ENCODE peak calls at places on chromosomes 2 and 18, in four cellular contexts. L is anterior cingulate cortex; B is fibroblast of the aortic adventitia; A is activated CD4-positive, alpha-beta T cell treated with anti-CD3 and anti-CD28 coated beads, Interleukin-2, amount 50 U/mL, for 24 hours. N is an unnamed sample.

GRCh38 chr2:120565929-120566328 is 169.7 kb upstream of the GLI2 start:
- DNase-seq in L (no peak), A (no peak), B (no peak), N (no peak)

GRCh38 chr2:226756131-226756530 is 43.5 kb downstream of the IRS1 start:
- DNase-seq in A (no peak), L (no peak), B (peak), N (no peak)

GRCh38 chr18:57768557-57769326 is 34.4 kb downstream of the ATP8B1 start:
- DNase-seq in A (no peak), B (peak), L (no peak), N (no peak)

GRCh38 chr2:30441023-30441422 is 6.0 kb upstream of the LCLAT1 start:
- DNase-seq in B (no peak), A (no peak), L (no peak), N (no peak)

GRCh38 chr2:67777836-67778429 is 284.9 kb downstream of the C1D start:
- DNase-seq in L (no peak), B (no peak), A (no peak), N (no peak)

GRCh38 chr18:79784965-79785770 is 12.6 kb upstream of the KCNG2 start:
- DNase-seq in L (no peak), A (no peak), B (peak), N (no peak)

GRCh38 chr2:182911813-182912517 is 45.5 kb upstream of the FRZB start:
- DNase-seq in B (no peak), L (no peak), A (no peak), N (no peak)

GRCh38 chr2:27025861-27026851 is 6.6 kb upstream of the TMEM214 start:
- DNase-seq in L (no peak), A (no peak), B (no peak), N (no peak)

GRCh38 chr2:115161531-115162453 is 719.4 kb downstream of the DPP10 start:
- DNase-seq in B (no peak), A (no peak), L (no peak), N (no peak)

GRCh38 chr18:50803579-50803978 is 16.2 kb downstream of the MRO start:
- DNase-seq in L (no peak), B (no peak), A (no peak), N (no peak)

GRCh38 chr2:64613276-64613675 is 40.4 kb downstream of the SERTAD2 start:
- DNase-seq in L (no peak), B (peak), A (no peak), N (no peak)

GRCh38 chr2:16018277-16019059 is 78.1 kb downstream of the MYCN start:
- DNase-seq in A (no peak), L (no peak), B (no peak), N (no peak)

GRCh38 chr2:218570850-218571249 is 2.2 kb downstream of the CNOT9 start:
- DNase-seq in A (no peak), B (peak), L (no peak), N (no peak)

GRCh38 chr2:233919938-233920337 is 2.8 kb downstream of the TRPM8 start:
- DNase-seq in A (no peak), B (peak), L (no peak), N (no peak)

GRCh38 chr2:50178050-50178449 is 853.9 kb downstream of the NRXN1 start:
- DNase-seq in L (no peak), B (no peak), A (no peak), N (no peak)

GRCh38 chr2:112004246-112004645 is 50.8 kb upstream of the TMEM87B start:
- DNase-seq in L (peak), A (no peak), B (peak), N (no peak)

GRCh38 chr18:13568443-13569392 is 157.6 kb downstream of the FAM210A start:
- DNase-seq in A (no peak), B (no peak), L (no peak), N (no peak)

GRCh38 chr18:23136326-23137092 is 1.2 kb downstream of the CABLES1 start:
- DNase-seq in A (no peak), B (no peak), L (peak), N (no peak)

GRCh38 chr2:210128961-210129360 is 42.2 kb downstream of the KANSL1L start:
- DNase-seq in B (peak), A (no peak), L (no peak), N (no peak)

GRCh38 chr18:48106498-48106897 is 176.0 kb upstream of the SMAD2 start:
- DNase-seq in B (no peak), A (no peak), L (no peak), N (no peak)

GRCh38 chr2:206611191-206611590 is 31.1 kb upstream of the FAM237A start:
- DNase-seq in B (no peak), A (no peak), L (no peak), N (no peak)

GRCh38 chr18:53603281-53603680 is 621.2 kb downstream of the MBD2 start:
- DNase-seq in A (no peak), B (no peak), L (no peak), N (no peak)

GRCh38 chr18:36934884-36935283 is 106.0 kb downstream of the KIAA1328 start:
- DNase-seq in B (peak), L (no peak), A (no peak), N (no peak)

GRCh38 chr2:121242976-121243375 is 42.0 kb downstream of the TFCP2L1 start:
- DNase-seq in L (no peak), A (no peak), B (no peak), N (no peak)

GRCh38 chr18:49435170-49435569 is 25.3 kb downstream of the DYM start:
- DNase-seq in B (no peak), L (no peak), A (no peak), N (no peak)

GRCh38 chr18:22241806-22242440 is 72.5 kb downstream of the GATA6 start:
- DNase-seq in L (no peak), A (no peak), B (no peak), N (no peak)

GRCh38 chr18:60892441-60892840 is 440.8 kb upstream of the CDH20 start:
- DNase-seq in L (no peak), B (peak), A (no peak), N (no peak)

GRCh38 chr2:176126929-176127768 is 2.4 kb upstream of the HOXD8 start:
- DNase-seq in B (peak), L (peak), A (peak), N (peak)

GRCh38 chr2:95314964-95315611 is 17.9 kb downstream of the KCNIP3 start:
- DNase-seq in B (peak), L (peak), A (no peak), N (no peak)

GRCh38 chr2:233476083-233476410 is 90.5 kb downstream of the USP40 start:
- DNase-seq in A (no peak), B (no peak), L (no peak), N (no peak)

GRCh38 chr18:21112543-21113105 is 1.0 kb upstream of the ROCK1 start:
- DNase-seq in L (no peak), A (no peak), B (peak), N (no peak)

GRCh38 chr18:10406172-10406663 is 48.2 kb upstream of the APCDD1 start:
- DNase-seq in B (no peak), A (no peak), L (no peak), N (no peak)

GRCh38 chr2:201831469-201831868 is 25.1 kb downstream of the CDK15 start:
- DNase-seq in B (peak), L (no peak), A (no peak), N (no peak)

GRCh38 chr2:226932443-226932842 is 96.6 kb downstream of the RHBDD1 start:
- DNase-seq in A (no peak), L (no peak), B (no peak), N (no peak)

GRCh38 chr2:157327621-157328102 is 2.0 kb upstream of the ERMN start:
- DNase-seq in L (peak), B (peak), A (peak), N (peak)

GRCh38 chr2:226838758-226839555 is 3.1 kb downstream of the RHBDD1 start:
- DNase-seq in B (no peak), A (no peak), L (no peak), N (no peak)

GRCh38 chr2:14427982-14428567 is 204.4 kb upstream of the LRATD1 start:
- DNase-seq in B (peak), A (no peak), L (no peak), N (no peak)

GRCh38 chr2:39304729-39305128 is 61.0 kb upstream of the CDKL4 start:
- DNase-seq in B (peak), A (no peak), L (no peak), N (no peak)